ENCODE peak calls at places on chromosomes 7 and 10, in nine cellular contexts. One of them, this sample, is unnamed.

GRCh38 chr7:108997479-108997878 is 427.8 kb downstream of the DNAJB9 start:
- DNase-seq in effector CD8-positive, alpha-beta T cell: no peak
- DNase-seq in Peyer's patch: no peak
- DNase-seq in fibroblast of mammary gland: no peak
- DNase-seq in stimulated activated CD4-positive, alpha-beta T cell treated with anti-CD3 and anti-CD28 coated beads, Interleukin-4, amount 100 ng/mL, for 4 hours: no peak
- DNase-seq in GM20000: no peak
- DNase-seq in cardiac muscle cell: no peak
- DNase-seq in NCI-H2029: no peak
- DNase-seq in cardiac fibroblast: no peak
- DNase-seq in this sample: no peak

GRCh38 chr7:101321491-101322401 is at the start of gene IFT22:
- DNase-seq in effector CD8-positive, alpha-beta T cell: peak
- DNase-seq in Peyer's patch: peak
- DNase-seq in fibroblast of mammary gland: peak
- DNase-seq in stimulated activated CD4-positive, alpha-beta T cell treated with anti-CD3 and anti-CD28 coated beads, Interleukin-4, amount 100 ng/mL, for 4 hours: peak
- DNase-seq in GM20000: peak
- DNase-seq in cardiac muscle cell: peak
- DNase-seq in NCI-H2029: peak
- DNase-seq in cardiac fibroblast: peak
- DNase-seq in this sample: peak

GRCh38 chr10:122637371-122637770 is 62.3 kb downstream of the C10orf120 start:
- DNase-seq in effector CD8-positive, alpha-beta T cell: no peak
- DNase-seq in Peyer's patch: no peak
- DNase-seq in fibroblast of mammary gland: no peak
- DNase-seq in stimulated activated CD4-positive, alpha-beta T cell treated with anti-CD3 and anti-CD28 coated beads, Interleukin-4, amount 100 ng/mL, for 4 hours: no peak
- DNase-seq in GM20000: no peak
- DNase-seq in cardiac muscle cell: peak
- DNase-seq in NCI-H2029: peak
- DNase-seq in cardiac fibroblast: no peak
- DNase-seq in this sample: no peak

GRCh38 chr10:15789793-15790525 is 70.2 kb upstream of the ITGA8 start:
- DNase-seq in effector CD8-positive, alpha-beta T cell: no peak
- DNase-seq in Peyer's patch: no peak
- DNase-seq in fibroblast of mammary gland: peak
- DNase-seq in stimulated activated CD4-positive, alpha-beta T cell treated with anti-CD3 and anti-CD28 coated beads, Interleukin-4, amount 100 ng/mL, for 4 hours: no peak
- DNase-seq in GM20000: no peak
- DNase-seq in cardiac muscle cell: no peak
- DNase-seq in NCI-H2029: no peak
- DNase-seq in cardiac fibroblast: peak
- DNase-seq in this sample: no peak

GRCh38 chr10:126130291-126130710 is 233.9 kb downstream of the FANK1 start:
- DNase-seq in effector CD8-positive, alpha-beta T cell: no peak
- DNase-seq in Peyer's patch: no peak
- DNase-seq in fibroblast of mammary gland: peak
- DNase-seq in stimulated activated CD4-positive, alpha-beta T cell treated with anti-CD3 and anti-CD28 coated beads, Interleukin-4, amount 100 ng/mL, for 4 hours: no peak
- DNase-seq in GM20000: no peak
- DNase-seq in cardiac muscle cell: no peak
- DNase-seq in NCI-H2029: no peak
- DNase-seq in cardiac fibroblast: peak
- DNase-seq in this sample: no peak

GRCh38 chr7:2512179-2512644 is 7.4 kb upstream of the LFNG start:
- DNase-seq in effector CD8-positive, alpha-beta T cell: peak
- DNase-seq in Peyer's patch: no peak
- DNase-seq in fibroblast of mammary gland: no peak
- DNase-seq in stimulated activated CD4-positive, alpha-beta T cell treated with anti-CD3 and anti-CD28 coated beads, Interleukin-4, amount 100 ng/mL, for 4 hours: no peak
- DNase-seq in GM20000: peak
- DNase-seq in cardiac muscle cell: no peak
- DNase-seq in NCI-H2029: no peak
- DNase-seq in cardiac fibroblast: no peak
- DNase-seq in this sample: no peak

GRCh38 chr10:128043259-128044045 is 82.8 kb downstream of the MKI67 start:
- DNase-seq in effector CD8-positive, alpha-beta T cell: no peak
- DNase-seq in Peyer's patch: no peak
- DNase-seq in fibroblast of mammary gland: no peak
- DNase-seq in stimulated activated CD4-positive, alpha-beta T cell treated with anti-CD3 and anti-CD28 coated beads, Interleukin-4, amount 100 ng/mL, for 4 hours: no peak
- DNase-seq in GM20000: no peak
- DNase-seq in cardiac muscle cell: no peak
- DNase-seq in NCI-H2029: no peak
- DNase-seq in cardiac fibroblast: no peak
- DNase-seq in this sample: no peak

GRCh38 chr10:5496261-5497250 is 2.8 kb downstream of the CALML5 start:
- DNase-seq in effector CD8-positive, alpha-beta T cell: no peak
- DNase-seq in Peyer's patch: no peak
- DNase-seq in fibroblast of mammary gland: no peak
- DNase-seq in stimulated activated CD4-positive, alpha-beta T cell treated with anti-CD3 and anti-CD28 coated beads, Interleukin-4, amount 100 ng/mL, for 4 hours: no peak
- DNase-seq in GM20000: no peak
- DNase-seq in cardiac muscle cell: no peak
- DNase-seq in NCI-H2029: no peak
- DNase-seq in cardiac fibroblast: no peak
- DNase-seq in this sample: no peak

GRCh38 chr7:142353147-142354058 is 95.5 kb upstream of the PRSS58 start:
- DNase-seq in effector CD8-positive, alpha-beta T cell: no peak
- DNase-seq in Peyer's patch: no peak
- DNase-seq in fibroblast of mammary gland: no peak
- DNase-seq in stimulated activated CD4-positive, alpha-beta T cell treated with anti-CD3 and anti-CD28 coated beads, Interleukin-4, amount 100 ng/mL, for 4 hours: no peak
- DNase-seq in GM20000: no peak
- DNase-seq in cardiac muscle cell: no peak
- DNase-seq in NCI-H2029: no peak
- DNase-seq in cardiac fibroblast: no peak
- DNase-seq in this sample: no peak

GRCh38 chr7:148856035-148856881 is 27.8 kb downstream of the EZH2 start:
- DNase-seq in effector CD8-positive, alpha-beta T cell: peak
- DNase-seq in Peyer's patch: peak
- DNase-seq in fibroblast of mammary gland: peak
- DNase-seq in stimulated activated CD4-positive, alpha-beta T cell treated with anti-CD3 and anti-CD28 coated beads, Interleukin-4, amount 100 ng/mL, for 4 hours: peak
- DNase-seq in GM20000: peak
- DNase-seq in cardiac muscle cell: peak
- DNase-seq in NCI-H2029: no peak
- DNase-seq in cardiac fibroblast: peak
- DNase-seq in this sample: peak

GRCh38 chr7:4196121-4196819 is 485.8 kb upstream of the FOXK1 start:
- DNase-seq in effector CD8-positive, alpha-beta T cell: no peak
- DNase-seq in Peyer's patch: no peak
- DNase-seq in fibroblast of mammary gland: no peak
- DNase-seq in stimulated activated CD4-positive, alpha-beta T cell treated with anti-CD3 and anti-CD28 coated beads, Interleukin-4, amount 100 ng/mL, for 4 hours: no peak
- DNase-seq in GM20000: no peak
- DNase-seq in cardiac muscle cell: no peak
- DNase-seq in NCI-H2029: no peak
- DNase-seq in cardiac fibroblast: no peak
- DNase-seq in this sample: peak

GRCh38 chr10:98460837-98461499 is 14.2 kb upstream of the HPS1 start:
- DNase-seq in effector CD8-positive, alpha-beta T cell: no peak
- DNase-seq in Peyer's patch: no peak
- DNase-seq in fibroblast of mammary gland: peak
- DNase-seq in stimulated activated CD4-positive, alpha-beta T cell treated with anti-CD3 and anti-CD28 coated beads, Interleukin-4, amount 100 ng/mL, for 4 hours: no peak
- DNase-seq in GM20000: no peak
- DNase-seq in cardiac muscle cell: peak
- DNase-seq in NCI-H2029: no peak
- DNase-seq in cardiac fibroblast: peak
- DNase-seq in this sample: no peak

GRCh38 chr7:77738871-77739270 is 42.6 kb downstream of the RSBN1L start:
- DNase-seq in effector CD8-positive, alpha-beta T cell: no peak
- DNase-seq in Peyer's patch: no peak
- DNase-seq in fibroblast of mammary gland: peak
- DNase-seq in stimulated activated CD4-positive, alpha-beta T cell treated with anti-CD3 and anti-CD28 coated beads, Interleukin-4, amount 100 ng/mL, for 4 hours: no peak
- DNase-seq in GM20000: no peak
- DNase-seq in cardiac muscle cell: no peak
- DNase-seq in NCI-H2029: no peak
- DNase-seq in cardiac fibroblast: peak
- DNase-seq in this sample: no peak

GRCh38 chr7:71937840-71938371 is 474.2 kb downstream of the CALN1 start:
- DNase-seq in effector CD8-positive, alpha-beta T cell: no peak
- DNase-seq in Peyer's patch: no peak
- DNase-seq in fibroblast of mammary gland: no peak
- DNase-seq in stimulated activated CD4-positive, alpha-beta T cell treated with anti-CD3 and anti-CD28 coated beads, Interleukin-4, amount 100 ng/mL, for 4 hours: no peak
- DNase-seq in GM20000: no peak
- DNase-seq in cardiac muscle cell: no peak
- DNase-seq in NCI-H2029: no peak
- DNase-seq in cardiac fibroblast: no peak
- DNase-seq in this sample: no peak

This sample was measured in pancreas.